ENCODE peak calls at places on chromosome 1, in five cellular contexts. D is ovary, A is HT-29, K is NCI-H510A, R is T-helper 2 cell. U is an unnamed sample.

GRCh38 chr1:78102916-78103315 is 57.1 kb downstream of the GIPC2 start:
- DNase-seq in R (no peak), K (no peak), A (no peak), D (no peak), U (no peak)

GRCh38 chr1:161848676-161849075 is 82.6 kb downstream of the ATF6 start:
- DNase-seq in A (no peak), K (no peak), D (no peak), R (no peak), U (no peak)

GRCh38 chr1:109762039-109762585 is 1.6 kb downstream of the EPS8L3 start:
- DNase-seq in A (no peak), K (no peak), D (peak; percentile 9), R (no peak), U (peak; percentile 39)

GRCh38 chr1:31241321-31241720 is 1.6 kb upstream of the NKAIN1 start:
- DNase-seq in R (no peak), K (no peak), A (no peak), D (no peak), U (no peak)

GRCh38 chr1:112870887-112871646 is 84.9 kb downstream of the SLC16A1 start:
- DNase-seq in K (no peak), A (no peak), R (no peak), D (no peak), U (no peak)

GRCh38 chr1:1069711-1070676 is 4.1 kb downstream of the RNF223 start:
- DNase-seq in R (no peak), A (peak; percentile 36), K (no peak), D (no peak), U (no peak)

GRCh38 chr1:13725714-13726175 is 25.8 kb downstream of the PRDM2 start:
- DNase-seq in A (peak; percentile 61), K (no peak), R (no peak), D (no peak), U (peak; percentile 39)

GRCh38 chr1:21921100-21921875 is 15.8 kb downstream of the HSPG2 start:
- DNase-seq in D (no peak), R (no peak), A (no peak), K (no peak), U (no peak)

GRCh38 chr1:3471356-3472087 is 17.1 kb downstream of the ARHGEF16 start:
- DNase-seq in A (peak; percentile 77), D (no peak), R (no peak), K (no peak), U (no peak)

GRCh38 chr1:78292361-78292760 is 198.4 kb upstream of the PTGFR start:
- DNase-seq in D (no peak), K (no peak), R (no peak), A (no peak), U (no peak)

GRCh38 chr1:48756704-48757316 is 19.9 kb downstream of the BEND5 start:
- DNase-seq in D (no peak), K (no peak), A (no peak), R (no peak), U (no peak)

GRCh38 chr1:200294241-200294640 is 115.6 kb downstream of the ZNF281 start:
- DNase-seq in K (no peak), A (no peak), R (no peak), D (no peak), U (no peak)

GRCh38 chr1:198667186-198667585 is 28.3 kb downstream of the PTPRC start:
- DNase-seq in A (no peak), D (no peak), K (no peak), R (no peak), U (no peak)

GRCh38 chr1:4749406-4749805 is 95.0 kb downstream of the AJAP1 start:
- DNase-seq in K (no peak), R (no peak), A (no peak), D (no peak), U (no peak)

GRCh38 chr1:84143796-84144565 is at the start of gene PRKACB:
- DNase-seq in A (peak; percentile 70), K (no peak), R (no peak), D (no peak), U (no peak)

GRCh38 chr1:109498161-109498801 is 4.4 kb downstream of the CYB561D1 start:
- DNase-seq in K (peak; percentile 31), A (peak; percentile 38), D (peak; percentile 61), R (no peak), U (peak; percentile 76)

GRCh38 chr1:8408151-8408839 is 90.4 kb downstream of the SLC45A1 start:
- DNase-seq in D (peak; percentile 74), K (no peak), R (no peak), A (peak; percentile 72), U (peak; percentile 92)

GRCh38 chr1:28601696-28602095 is 9.6 kb downstream of the RAB42 start:
- DNase-seq in D (no peak), R (no peak), K (no peak), A (no peak), U (peak; percentile 70)

GRCh38 chr1:54577612-54578011 is 29.6 kb downstream of the ACOT11 start:
- DNase-seq in D (no peak), R (no peak), K (no peak), A (peak; percentile 13), U (peak; percentile 77)

GRCh38 chr1:94646151-94646643 is 104.6 kb upstream of the F3 start:
- DNase-seq in K (no peak), D (no peak), R (no peak), A (no peak), U (no peak)

U was measured in adrenal gland.